ENCODE peak calls at places on chromosomes 7 and 10, in five cellular contexts. H is HT-29, W is WTC11, T is hepatic stellate cell, Z is EH. A is an unnamed sample.

GRCh38 chr7:28435732-28436378 is 23.5 kb downstream of the CREB5 start:
- DNase-seq in H (no peak), W (no peak), T (no peak), Z (no peak), A (no peak)

GRCh38 chr7:137986252-137987010 is 15.5 kb downstream of the CREB3L2 start:
- DNase-seq in H (no peak), W (no peak), T (peak), Z (peak), A (no peak)

GRCh38 chr7:30148951-30149459 is 14.2 kb downstream of the MTURN start:
- DNase-seq in H (peak), W (no peak), T (no peak), Z (no peak), A (no peak)

GRCh38 chr10:35607475-35608316 is 2.6 kb downstream of the GJD4 start:
- DNase-seq in H (no peak), W (peak), T (peak), Z (peak), A (no peak)

GRCh38 chr10:132616170-132616994 is 78.8 kb downstream of the INPP5A start:
- DNase-seq in H (no peak), W (no peak), T (no peak), Z (no peak), A (no peak)

GRCh38 chr7:24722386-24723177 is 34.7 kb downstream of the GSDME start:
- DNase-seq in H (peak), W (no peak), T (peak), Z (peak), A (peak)

GRCh38 chr7:102008535-102009262 is 191.3 kb downstream of the CUX1 start:
- DNase-seq in H (no peak), W (no peak), T (no peak), Z (no peak), A (no peak)

GRCh38 chr10:47062801-47063200 is 151.6 kb downstream of the PTPN20 start:
- DNase-seq in H (no peak), W (peak), T (no peak), Z (peak), A (no peak)

GRCh38 chr7:131151034-131151433 is 176.6 kb upstream of the MKLN1 start:
- DNase-seq in H (no peak), W (no peak), T (no peak), Z (no peak), A (no peak)

GRCh38 chr10:49571419-49571818 is 32.5 kb upstream of the ERCC6 start:
- DNase-seq in H (no peak), W (no peak), T (no peak), Z (peak), A (peak)

GRCh38 chr7:70243443-70243842 is 645.2 kb downstream of the AUTS2 start:
- DNase-seq in H (no peak), W (no peak), T (no peak), Z (no peak), A (no peak)

GRCh38 chr10:73649876-73650536 is 5.8 kb downstream of the SYNPO2L start:
- DNase-seq in H (no peak), W (no peak), T (no peak), Z (peak), A (no peak)

GRCh38 chr7:155282671-155283070 is 15.0 kb upstream of the INSIG1 start:
- DNase-seq in H (no peak), W (no peak), T (no peak), Z (no peak), A (peak)

GRCh38 chr7:42549866-42550485 is 313.0 kb upstream of the GLI3 start:
- DNase-seq in H (no peak), W (no peak), T (no peak), Z (no peak), A (peak)

GRCh38 chr7:130275826-130276291 is 9.2 kb downstream of the CPA2 start:
- DNase-seq in H (no peak), W (no peak), T (no peak), Z (peak), A (peak)

GRCh38 chr7:26958834-26959233 is 94.4 kb upstream of the SKAP2 start:
- DNase-seq in H (no peak), W (no peak), T (no peak), Z (peak), A (peak)

GRCh38 chr10:132141076-132141475 is 45.7 kb upstream of the DPYSL4 start:
- DNase-seq in H (no peak), W (peak), T (no peak), Z (no peak), A (no peak)

GRCh38 chr7:10128748-10129147 is 844.9 kb upstream of the PHF14 start:
- DNase-seq in H (peak), W (peak), T (no peak), Z (no peak), A (no peak)

GRCh38 chr10:103991393-103992128 is 24.6 kb downstream of the SLK start:
- DNase-seq in H (no peak), W (no peak), T (no peak), Z (peak), A (no peak)

GRCh38 chr10:71836594-71836970 is 14.5 kb downstream of the PSAP start:
- DNase-seq in H (no peak), W (no peak), T (no peak), Z (peak), A (no peak)

GRCh38 chr7:35652124-35652523 is 42.8 kb downstream of the HERPUD2 start:
- DNase-seq in H (no peak), W (no peak), T (no peak), Z (no peak), A (no peak)

GRCh38 chr7:90178592-90179279 is 24.5 kb downstream of the STEAP1 start:
- DNase-seq in H (peak), W (no peak), T (peak), Z (peak), A (peak)

GRCh38 chr7:5470721-5471311 is 47.2 kb upstream of the TNRC18 start:
- DNase-seq in H (no peak), W (no peak), T (peak), Z (no peak), A (no peak)

GRCh38 chr7:25804154-25804553 is 347.8 kb upstream of the NFE2L3 start:
- DNase-seq in H (no peak), W (no peak), T (no peak), Z (peak), A (no peak)

GRCh38 chr7:139004321-139005075 is 23.3 kb upstream of the KIAA1549 start:
- DNase-seq in H (no peak), W (no peak), T (no peak), Z (no peak), A (no peak)

GRCh38 chr10:61329854-61330253 is 123.3 kb downstream of the TMEM26 start:
- DNase-seq in H (no peak), W (no peak), T (no peak), Z (no peak), A (no peak)

GRCh38 chr7:25545125-25546008 is 317.1 kb upstream of the NPVF start:
- DNase-seq in H (no peak), W (no peak), T (no peak), Z (no peak), A (no peak)